ENCODE peak calls at places on chromosomes 12 and 14, in ten cellular contexts. One of them, this sample, is unnamed.

GRCh38 chr14:92415969-92416368 is 93.0 kb downstream of the SLC24A4 start:
- DNase-seq in Panc1: no peak
- DNase-seq in foreskin fibroblast: no peak
- DNase-seq in dorsolateral prefrontal cortex: no peak
- DNase-seq in fibroblast of pulmonary artery: no peak
- DNase-seq in neural progenitor cell: no peak
- DNase-seq in left ventricle myocardium inferior: no peak
- DNase-seq in cardiac muscle cell: no peak
- DNase-seq in BJ: no peak
- DNase-seq in epithelial cell of esophagus: no peak
- DNase-seq in this sample: no peak

GRCh38 chr14:55125403-55125802 is 3.6 kb upstream of the LGALS3 start:
- DNase-seq in Panc1: no peak
- DNase-seq in foreskin fibroblast: no peak
- DNase-seq in dorsolateral prefrontal cortex: no peak
- DNase-seq in fibroblast of pulmonary artery: no peak
- DNase-seq in neural progenitor cell: no peak
- DNase-seq in left ventricle myocardium inferior: no peak
- DNase-seq in cardiac muscle cell: no peak
- DNase-seq in BJ: no peak
- DNase-seq in epithelial cell of esophagus: no peak
- DNase-seq in this sample: no peak

GRCh38 chr14:50335989-50336391 is 23.9 kb downstream of the DMAC2L start:
- DNase-seq in Panc1: no peak
- DNase-seq in foreskin fibroblast: peak
- DNase-seq in dorsolateral prefrontal cortex: peak
- DNase-seq in fibroblast of pulmonary artery: peak
- DNase-seq in neural progenitor cell: peak
- DNase-seq in left ventricle myocardium inferior: peak
- DNase-seq in cardiac muscle cell: peak
- DNase-seq in BJ: no peak
- DNase-seq in epithelial cell of esophagus: no peak
- DNase-seq in this sample: peak

GRCh38 chr12:130717752-130718151 is 1.7 kb upstream of the RIMBP2 start:
- DNase-seq in Panc1: no peak
- DNase-seq in foreskin fibroblast: no peak
- DNase-seq in dorsolateral prefrontal cortex: no peak
- DNase-seq in fibroblast of pulmonary artery: no peak
- DNase-seq in neural progenitor cell: no peak
- DNase-seq in left ventricle myocardium inferior: no peak
- DNase-seq in cardiac muscle cell: no peak
- DNase-seq in BJ: no peak
- DNase-seq in epithelial cell of esophagus: no peak
- DNase-seq in this sample: no peak

GRCh38 chr14:72810201-72810600 is 83.7 kb downstream of the DPF3 start:
- DNase-seq in Panc1: no peak
- DNase-seq in foreskin fibroblast: no peak
- DNase-seq in dorsolateral prefrontal cortex: no peak
- DNase-seq in fibroblast of pulmonary artery: no peak
- DNase-seq in neural progenitor cell: no peak
- DNase-seq in left ventricle myocardium inferior: no peak
- DNase-seq in cardiac muscle cell: no peak
- DNase-seq in BJ: no peak
- DNase-seq in epithelial cell of esophagus: peak
- DNase-seq in this sample: no peak

GRCh38 chr14:95056476-95056875 is 100.9 kb downstream of the DICER1 start:
- DNase-seq in Panc1: no peak
- DNase-seq in foreskin fibroblast: no peak
- DNase-seq in dorsolateral prefrontal cortex: no peak
- DNase-seq in fibroblast of pulmonary artery: no peak
- DNase-seq in neural progenitor cell: no peak
- DNase-seq in left ventricle myocardium inferior: no peak
- DNase-seq in cardiac muscle cell: no peak
- DNase-seq in BJ: no peak
- DNase-seq in epithelial cell of esophagus: no peak
- DNase-seq in this sample: no peak

GRCh38 chr12:130160306-130160705 is 2.0 kb upstream of the FZD10 start:
- DNase-seq in Panc1: no peak
- DNase-seq in foreskin fibroblast: no peak
- DNase-seq in dorsolateral prefrontal cortex: no peak
- DNase-seq in fibroblast of pulmonary artery: no peak
- DNase-seq in neural progenitor cell: no peak
- DNase-seq in left ventricle myocardium inferior: no peak
- DNase-seq in cardiac muscle cell: no peak
- DNase-seq in BJ: no peak
- DNase-seq in epithelial cell of esophagus: no peak
- DNase-seq in this sample: no peak

GRCh38 chr14:20684662-20685456 is 499 bp downstream of the RNASE4 start:
- DNase-seq in Panc1: no peak
- DNase-seq in foreskin fibroblast: peak
- DNase-seq in dorsolateral prefrontal cortex: no peak
- DNase-seq in fibroblast of pulmonary artery: peak
- DNase-seq in neural progenitor cell: peak
- DNase-seq in left ventricle myocardium inferior: no peak
- DNase-seq in cardiac muscle cell: peak
- DNase-seq in BJ: no peak
- DNase-seq in epithelial cell of esophagus: peak
- DNase-seq in this sample: peak

GRCh38 chr12:58547217-58547616 is 373.1 kb downstream of the LRIG3 start:
- DNase-seq in Panc1: no peak
- DNase-seq in foreskin fibroblast: no peak
- DNase-seq in dorsolateral prefrontal cortex: no peak
- DNase-seq in fibroblast of pulmonary artery: no peak
- DNase-seq in neural progenitor cell: no peak
- DNase-seq in left ventricle myocardium inferior: no peak
- DNase-seq in cardiac muscle cell: no peak
- DNase-seq in BJ: no peak
- DNase-seq in epithelial cell of esophagus: no peak
- DNase-seq in this sample: no peak

GRCh38 chr12:44154128-44154527 is 318.2 kb downstream of the TMEM117 start:
- DNase-seq in Panc1: no peak
- DNase-seq in foreskin fibroblast: peak
- DNase-seq in dorsolateral prefrontal cortex: no peak
- DNase-seq in fibroblast of pulmonary artery: peak
- DNase-seq in neural progenitor cell: no peak
- DNase-seq in left ventricle myocardium inferior: no peak
- DNase-seq in cardiac muscle cell: peak
- DNase-seq in BJ: peak
- DNase-seq in epithelial cell of esophagus: no peak
- DNase-seq in this sample: no peak

GRCh38 chr12:127052491-127053232 is 1214.3 kb upstream of the TMEM132C start:
- DNase-seq in Panc1: no peak
- DNase-seq in foreskin fibroblast: peak
- DNase-seq in dorsolateral prefrontal cortex: no peak
- DNase-seq in fibroblast of pulmonary artery: peak
- DNase-seq in neural progenitor cell: no peak
- DNase-seq in left ventricle myocardium inferior: no peak
- DNase-seq in cardiac muscle cell: no peak
- DNase-seq in BJ: peak
- DNase-seq in epithelial cell of esophagus: peak
- DNase-seq in this sample: no peak

GRCh38 chr14:99565383-99565782 is 38.6 kb downstream of the CCDC85C start:
- DNase-seq in Panc1: no peak
- DNase-seq in foreskin fibroblast: no peak
- DNase-seq in dorsolateral prefrontal cortex: no peak
- DNase-seq in fibroblast of pulmonary artery: no peak
- DNase-seq in neural progenitor cell: no peak
- DNase-seq in left ventricle myocardium inferior: no peak
- DNase-seq in cardiac muscle cell: no peak
- DNase-seq in BJ: no peak
- DNase-seq in epithelial cell of esophagus: no peak
- DNase-seq in this sample: no peak
- TF ChIP-seq CTCF in Panc1: no peak
- TF ChIP-seq CTCF in foreskin fibroblast: no peak
- TF ChIP-seq CTCF in dorsolateral prefrontal cortex: no peak
- TF ChIP-seq CTCF in fibroblast of pulmonary artery: no peak
- TF ChIP-seq CTCF in neural progenitor cell: no peak
- TF ChIP-seq CTCF in left ventricle myocardium inferior: no peak
- TF ChIP-seq CTCF in cardiac muscle cell: no peak
- TF ChIP-seq CTCF in BJ: no peak
- TF ChIP-seq CTCF in epithelial cell of esophagus: no peak
- TF ChIP-seq CTCF in this sample: no peak

DNA sequence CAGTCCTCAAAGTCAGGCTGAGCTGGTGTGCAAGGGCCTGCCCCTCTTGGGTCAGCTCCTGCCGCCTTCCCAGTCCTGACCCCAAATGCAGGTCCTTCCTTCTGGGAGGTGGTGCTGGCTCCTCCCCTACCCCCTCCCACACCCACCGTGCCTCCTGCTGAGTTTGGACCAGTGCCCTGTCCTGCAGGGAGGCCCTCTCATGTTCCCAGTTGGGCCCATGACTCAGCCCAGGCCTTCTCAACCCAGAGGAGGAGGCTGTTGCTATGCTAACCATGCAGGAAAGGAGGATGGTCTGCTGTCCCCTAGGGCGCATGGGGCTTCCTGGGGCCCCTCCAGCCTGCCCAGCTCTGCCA is 4.4 kb downstream of the ZBTB42 start:
- DNase-seq in Panc1: no peak
- DNase-seq in foreskin fibroblast: peak
- DNase-seq in dorsolateral prefrontal cortex: no peak
- DNase-seq in fibroblast of pulmonary artery: peak
- DNase-seq in neural progenitor cell: no peak
- DNase-seq in left ventricle myocardium inferior: no peak
- DNase-seq in cardiac muscle cell: peak
- DNase-seq in BJ: no peak
- DNase-seq in epithelial cell of esophagus: peak
- DNase-seq in this sample: no peak
- TF ChIP-seq CTCF in Panc1: no peak
- TF ChIP-seq CTCF in foreskin fibroblast: no peak
- TF ChIP-seq CTCF in dorsolateral prefrontal cortex: no peak
- TF ChIP-seq CTCF in fibroblast of pulmonary artery: no peak
- TF ChIP-seq CTCF in neural progenitor cell: no peak
- TF ChIP-seq CTCF in left ventricle myocardium inferior: no peak
- TF ChIP-seq CTCF in cardiac muscle cell: no peak
- TF ChIP-seq CTCF in BJ: no peak
- TF ChIP-seq CTCF in epithelial cell of esophagus: no peak
- TF ChIP-seq CTCF in this sample: no peak

GRCh38 chr12:119695034-119695433 is 27.1 kb downstream of the PRKAB1 start:
- DNase-seq in Panc1: no peak
- DNase-seq in foreskin fibroblast: no peak
- DNase-seq in dorsolateral prefrontal cortex: no peak
- DNase-seq in fibroblast of pulmonary artery: peak
- DNase-seq in neural progenitor cell: peak
- DNase-seq in left ventricle myocardium inferior: no peak
- DNase-seq in cardiac muscle cell: peak
- DNase-seq in BJ: no peak
- DNase-seq in epithelial cell of esophagus: peak
- DNase-seq in this sample: no peak
- TF ChIP-seq CTCF in Panc1: peak
- TF ChIP-seq CTCF in foreskin fibroblast: peak
- TF ChIP-seq CTCF in dorsolateral prefrontal cortex: no peak
- TF ChIP-seq CTCF in fibroblast of pulmonary artery: peak
- TF ChIP-seq CTCF in neural progenitor cell: peak
- TF ChIP-seq CTCF in left ventricle myocardium inferior: peak
- TF ChIP-seq CTCF in cardiac muscle cell: peak
- TF ChIP-seq CTCF in BJ: peak
- TF ChIP-seq CTCF in epithelial cell of esophagus: peak
- TF ChIP-seq CTCF in this sample: peak

GRCh38 chr12:14936224-14936861 is 2.0 kb downstream of the ERP27 start:
- DNase-seq in Panc1: no peak
- DNase-seq in foreskin fibroblast: no peak
- DNase-seq in dorsolateral prefrontal cortex: no peak
- DNase-seq in fibroblast of pulmonary artery: no peak
- DNase-seq in neural progenitor cell: peak
- DNase-seq in left ventricle myocardium inferior: no peak
- DNase-seq in cardiac muscle cell: no peak
- DNase-seq in BJ: no peak
- DNase-seq in epithelial cell of esophagus: peak
- DNase-seq in this sample: no peak

GRCh38 chr12:14938301-14938700 is at the start of gene ERP27:
- DNase-seq in Panc1: no peak
- DNase-seq in foreskin fibroblast: no peak
- DNase-seq in dorsolateral prefrontal cortex: no peak
- DNase-seq in fibroblast of pulmonary artery: no peak
- DNase-seq in neural progenitor cell: no peak
- DNase-seq in left ventricle myocardium inferior: no peak
- DNase-seq in cardiac muscle cell: no peak
- DNase-seq in BJ: no peak
- DNase-seq in epithelial cell of esophagus: no peak
- DNase-seq in this sample: no peak

GRCh38 chr12:14935031-14935430 is 3.3 kb downstream of the ERP27 start:
- DNase-seq in Panc1: no peak
- DNase-seq in foreskin fibroblast: no peak
- DNase-seq in dorsolateral prefrontal cortex: no peak
- DNase-seq in fibroblast of pulmonary artery: no peak
- DNase-seq in neural progenitor cell: no peak
- DNase-seq in left ventricle myocardium inferior: no peak
- DNase-seq in cardiac muscle cell: no peak
- DNase-seq in BJ: no peak
- DNase-seq in epithelial cell of esophagus: no peak
- DNase-seq in this sample: no peak

GRCh38 chr12:14937689-14938088 is 648 bp downstream of the ERP27 start:
- DNase-seq in Panc1: no peak
- DNase-seq in foreskin fibroblast: no peak
- DNase-seq in dorsolateral prefrontal cortex: no peak
- DNase-seq in fibroblast of pulmonary artery: no peak
- DNase-seq in neural progenitor cell: no peak
- DNase-seq in left ventricle myocardium inferior: no peak
- DNase-seq in cardiac muscle cell: no peak
- DNase-seq in BJ: no peak
- DNase-seq in epithelial cell of esophagus: no peak
- DNase-seq in this sample: no peak

GRCh38 chr12:14937014-14937413 is 1.3 kb downstream of the ERP27 start:
- DNase-seq in Panc1: no peak
- DNase-seq in foreskin fibroblast: no peak
- DNase-seq in dorsolateral prefrontal cortex: no peak
- DNase-seq in fibroblast of pulmonary artery: peak
- DNase-seq in neural progenitor cell: no peak
- DNase-seq in left ventricle myocardium inferior: no peak
- DNase-seq in cardiac muscle cell: peak
- DNase-seq in BJ: no peak
- DNase-seq in epithelial cell of esophagus: no peak
- DNase-seq in this sample: no peak
- TF ChIP-seq CTCF in Panc1: no peak
- TF ChIP-seq CTCF in foreskin fibroblast: no peak
- TF ChIP-seq CTCF in dorsolateral prefrontal cortex: no peak
- TF ChIP-seq CTCF in fibroblast of pulmonary artery: peak
- TF ChIP-seq CTCF in neural progenitor cell: no peak
- TF ChIP-seq CTCF in left ventricle myocardium inferior: no peak
- TF ChIP-seq CTCF in cardiac muscle cell: peak
- TF ChIP-seq CTCF in BJ: no peak
- TF ChIP-seq CTCF in epithelial cell of esophagus: no peak
- TF ChIP-seq CTCF in this sample: no peak

This sample was measured in neural crest cell.